ENCODE peak calls at places on chromosomes 12 and 14, in ten cellular contexts. B, Y, K, N, R, U, D, I, M and J are unnamed samples.

GRCh38 chr12:126483145-126484068 is 1418.2 kb downstream of the AACS start:
- DNase-seq in K (no peak), Y (peak; percentile 3), D (no peak), M (peak; percentile 5), I (no peak), B (peak; percentile 86), U (no peak), N (no peak), R (no peak), J (no peak)

GRCh38 chr12:39804479-39805241 is 185.1 kb upstream of the ABCD2 start:
- DNase-seq in N (no peak), R (no peak), K (no peak), B (no peak), I (no peak), Y (no peak), M (peak; percentile 4), U (no peak), D (no peak), J (no peak)

GRCh38 chr12:119266963-119267362 is 67.6 kb upstream of the CCDC60 start:
- DNase-seq in Y (no peak), D (no peak), I (no peak), M (no peak), N (no peak), R (no peak), K (no peak), B (no peak), U (no peak), J (no peak)

GRCh38 chr12:11958216-11959091 is 112.3 kb upstream of the BCL2L14 start:
- DNase-seq in M (peak; percentile 98), K (no peak), D (no peak), U (peak; percentile 27), N (no peak), R (no peak), Y (no peak), B (peak; percentile 94), I (no peak), J (peak; percentile 42)

GRCh38 chr12:16603916-16604575 is 1.9 kb downstream of the LMO3 start:
- DNase-seq in K (no peak), Y (peak; percentile 84), I (no peak), R (peak; percentile 11), N (no peak), D (peak; percentile 70), M (no peak), B (no peak), U (no peak), J (no peak)

GRCh38 chr12:109433618-109434017 is 43.5 kb downstream of the KCTD10 start:
- DNase-seq in D (peak; percentile 30), U (no peak), N (peak; percentile 45), Y (peak; percentile 27), B (no peak), M (no peak), I (peak; percentile 42), R (no peak), K (no peak), J (no peak)

GRCh38 chr12:77225373-77225772 is 160.0 kb upstream of the E2F7 start:
- DNase-seq in I (no peak), R (no peak), U (no peak), B (no peak), K (no peak), N (no peak), D (no peak), Y (peak; percentile 27), M (no peak), J (no peak)

GRCh38 chr14:58574623-58575022 is 63.1 kb upstream of the DACT1 start:
- DNase-seq in N (no peak), K (no peak), U (no peak), D (peak; percentile 8), I (no peak), B (no peak), R (no peak), M (peak; percentile 23), Y (no peak), J (no peak)

GRCh38 chr14:72745546-72745945 is 148.4 kb downstream of the DPF3 start:
- DNase-seq in Y (no peak), I (no peak), B (peak; percentile 86), R (no peak), N (no peak), U (no peak), M (peak; percentile 66), K (no peak), D (no peak), J (no peak)

DNA sequence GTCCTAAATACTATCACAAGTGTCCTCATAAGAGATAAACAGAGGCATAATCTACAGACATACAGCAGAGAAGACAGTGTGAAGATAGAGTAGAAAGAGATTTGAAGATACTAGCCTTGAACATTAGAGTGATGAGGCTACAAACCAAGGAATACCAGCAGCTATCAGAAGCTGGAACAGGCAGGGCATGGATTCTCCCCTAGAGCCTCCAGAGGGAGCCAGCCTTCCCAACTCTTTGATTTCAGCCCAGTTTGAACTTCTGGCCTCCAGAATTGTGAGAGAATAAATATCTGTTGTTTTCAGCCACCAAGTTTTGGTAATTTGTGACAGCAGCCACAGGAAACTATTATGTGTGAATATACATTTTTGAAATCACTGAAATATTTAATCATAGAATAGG is 47.2 kb downstream of the CCDC91 start:
- DNase-seq in B (no peak), I (no peak), N (no peak), M (no peak), Y (no peak), K (no peak), R (no peak), U (no peak), D (no peak), J (no peak)
- TF ChIP-seq CTCF in B (no peak), I (no peak), N (no peak), M (peak; percentile 48), Y (peak; percentile 30), K (no peak), R (no peak), U (no peak), D (peak; percentile 33), J (no peak)

GRCh38 chr12:57477710-57478681 is 1.7 kb downstream of the ARHGAP9 start:
- DNase-seq in R (peak; percentile 73), K (no peak), B (peak; percentile 35), D (no peak), I (peak; percentile 31), N (no peak), M (peak; percentile 31), Y (no peak), U (peak; percentile 67), J (peak; percentile 71)

GRCh38 chr12:57474862-57475261 is 4.8 kb downstream of the ARHGAP9 start:
- DNase-seq in Y (no peak), U (no peak), D (no peak), N (no peak), I (no peak), K (no peak), M (no peak), R (no peak), B (no peak), J (no peak)

GRCh38 chr12:57476993-57477709 is 2.5 kb downstream of the ARHGAP9 start:
- DNase-seq in U (no peak), N (no peak), D (no peak), R (peak; percentile 51), Y (no peak), K (no peak), M (no peak), I (no peak), B (no peak), J (no peak)

GRCh38 chr12:57475271-57476161 is 4.2 kb downstream of the ARHGAP9 start:
- DNase-seq in B (no peak), D (peak; percentile 45), K (no peak), I (no peak), N (no peak), U (no peak), Y (peak; percentile 68), M (peak; percentile 52), R (no peak), J (no peak)

GRCh38 chr12:57476162-57476992 is 3.3 kb downstream of the ARHGAP9 start:
- DNase-seq in U (peak; percentile 77), D (no peak), B (no peak), K (no peak), R (peak; percentile 72), Y (no peak), M (no peak), N (no peak), I (no peak), J (peak; percentile 82)
- TF ChIP-seq CTCF in U (peak; percentile 83), D (peak; percentile 16), B (no peak), K (no peak), R (peak; percentile 91), Y (peak; percentile 44), M (peak; percentile 30), N (peak; percentile 17), I (no peak), J (peak; percentile 68)

GRCh38 chr12:41437578-41437977 is 249.5 kb downstream of the PDZRN4 start:
- DNase-seq in U (no peak), Y (no peak), K (peak; percentile 41), M (no peak), R (peak; percentile 60), B (no peak), D (no peak), N (no peak), I (no peak), J (no peak)

GRCh38 chr12:41436076-41436475 is 248.0 kb downstream of the PDZRN4 start:
- DNase-seq in M (no peak), Y (no peak), R (no peak), D (no peak), N (no peak), K (no peak), B (no peak), I (no peak), U (no peak), J (no peak)

GRCh38 chr12:41441180-41441579 is 253.1 kb downstream of the PDZRN4 start:
- DNase-seq in U (no peak), M (no peak), D (no peak), N (no peak), K (no peak), R (peak; percentile 55), Y (no peak), B (no peak), I (no peak), J (no peak)

GRCh38 chr12:41439858-41440257 is 251.7 kb downstream of the PDZRN4 start:
- DNase-seq in R (peak; percentile 86), K (no peak), B (no peak), I (no peak), Y (no peak), M (no peak), N (no peak), U (no peak), D (peak; percentile 12), J (no peak)

GRCh38 chr12:41439134-41439533 is 251.0 kb downstream of the PDZRN4 start:
- DNase-seq in N (no peak), I (no peak), B (no peak), K (no peak), U (no peak), D (no peak), R (peak; percentile 32), Y (no peak), M (peak; percentile 2), J (no peak)
- TF ChIP-seq CTCF in N (no peak), I (no peak), B (no peak), K (no peak), U (no peak), D (no peak), R (peak; percentile 67), Y (no peak), M (no peak), J (no peak)

DNA sequence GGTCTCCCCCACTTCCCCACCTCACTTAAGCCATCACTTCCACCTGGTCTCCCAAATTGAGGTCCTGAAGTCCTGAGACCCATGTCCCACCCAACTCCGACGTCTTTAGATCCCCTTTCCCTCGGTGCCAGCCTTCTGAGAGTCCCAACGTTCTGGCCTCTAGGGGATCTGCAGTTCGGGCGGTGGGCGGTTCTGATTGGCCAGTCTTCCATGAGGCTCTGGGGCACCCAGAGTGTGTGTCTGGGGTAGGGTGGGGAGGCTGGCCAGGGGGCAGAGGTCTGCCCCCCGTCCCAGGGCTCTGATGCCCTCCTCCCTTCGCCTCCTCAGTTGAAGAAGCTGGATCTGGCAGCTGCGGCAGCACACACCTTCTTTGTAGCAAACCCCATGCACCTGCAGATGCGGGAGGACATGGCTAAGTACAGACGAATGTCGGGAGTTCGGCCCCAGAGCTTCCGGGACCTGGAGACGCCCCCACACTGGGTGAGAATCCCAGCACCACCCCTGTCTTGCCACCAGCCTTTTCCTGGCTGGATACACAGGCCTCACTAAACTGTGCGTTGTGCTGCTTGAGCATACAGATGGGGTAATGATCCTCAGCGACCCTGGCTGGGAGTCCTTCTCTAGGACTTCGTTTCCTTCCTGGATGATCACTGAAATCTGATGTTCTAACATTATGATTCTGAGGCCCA is 1.5 kb downstream of the P3H3 start:
- DNase-seq in Y (peak; percentile 65), M (no peak), I (peak; percentile 59), U (no peak), K (no peak), N (no peak), R (peak; percentile 48), D (peak; percentile 54), B (peak; percentile 31), J (no peak)
- TF ChIP-seq CTCF in Y (peak; percentile 41), M (peak; percentile 53), I (no peak), U (no peak), K (no peak), N (no peak), R (peak; percentile 36), D (peak; percentile 20), B (peak; percentile 12), J (no peak)